ENCODE peak calls at places on chromosomes 12 and 14, in nine cellular contexts. G is esophagus muscularis mucosa, X is heart left ventricle, Z is A549, M is breast epithelium, Y is ovary, D is stomach, F is NB4, W is IMR-90. N is an unnamed sample.

GRCh38 chr12:85855305-85855704 is 18.8 kb upstream of the NTS start:
- DNase-seq in G (no peak), X (no peak), Z (no peak), M (no peak), Y (no peak), D (no peak), F (no peak), W (no peak), N (no peak)

GRCh38 chr14:51157012-51157411 is 62.1 kb upstream of the TRIM9 start:
- DNase-seq in G (no peak), X (no peak), Z (peak; percentile 30), M (no peak), Y (no peak), D (no peak), F (peak; percentile 36), W (peak; percentile 8), N (no peak)

GRCh38 chr14:64074961-64075619 is 219.1 kb downstream of the ESR2 start:
- DNase-seq in G (no peak), X (no peak), Z (peak; percentile 4), M (no peak), Y (no peak), D (no peak), F (no peak), W (peak; percentile 63), N (no peak)

GRCh38 chr12:79344855-79345840 is 345.6 kb downstream of the PAWR start:
- DNase-seq in G (no peak), X (no peak), Z (peak; percentile 86), M (no peak), Y (no peak), D (no peak), F (peak; percentile 49), W (peak; percentile 50), N (peak; percentile 12)

GRCh38 chr12:68733661-68734071 is 12.3 kb upstream of the SLC35E3 start:
- DNase-seq in G (no peak), X (no peak), Z (peak; percentile 20), M (no peak), Y (no peak), D (no peak), F (no peak), W (peak; percentile 85), N (no peak)

GRCh38 chr14:61653507-61653906 is 41.8 kb upstream of the HIF1A start:
- DNase-seq in G (peak; percentile 53), X (peak; percentile 51), Z (peak; percentile 21), M (no peak), Y (no peak), D (no peak), F (no peak), W (peak; percentile 88), N (no peak)

GRCh38 chr12:112170376-112170775 is 45.0 kb downstream of the TRAFD1 start:
- DNase-seq in G (no peak), X (no peak), Z (peak; percentile 30), M (peak; percentile 24), Y (no peak), D (no peak), F (peak; percentile 67), W (no peak), N (no peak)

GRCh38 chr14:24456980-24457379 is 14.4 kb upstream of the SDR39U1 start:
- DNase-seq in G (no peak), X (no peak), Z (no peak), M (no peak), Y (no peak), D (no peak), F (no peak), W (no peak), N (no peak)

GRCh38 chr12:109250523-109250922 is 58.6 kb downstream of the FOXN4 start:
- DNase-seq in G (no peak), X (no peak), Z (no peak), M (no peak), Y (no peak), D (no peak), F (no peak), W (peak; percentile 1), N (no peak)
- H3K4me3 ChIP-seq in G (no peak overlapping the region), X (no peak overlapping the region), Z (no peak overlapping the region), M (no peak overlapping the region), Y (no peak overlapping the region), D (no peak overlapping the region), F (no peak overlapping the region), W (no peak overlapping the region), N (no peak overlapping the region)

GRCh38 chr14:21264025-21264801 is 5.0 kb downstream of the HNRNPC start:
- DNase-seq in G (no peak), X (no peak), Z (no peak), M (no peak), Y (no peak), D (no peak), F (peak; percentile 60), W (peak; percentile 91), N (no peak)

GRCh38 chr14:21269252-21270046 is at the start of gene HNRNPC:
- DNase-seq in G (peak; percentile 100), X (peak; percentile 100), Z (peak; percentile 100), M (peak; percentile 100), Y (peak; percentile 100), D (peak; percentile 100), F (peak; percentile 99), W (peak; percentile 100), N (peak; percentile 100)

GRCh38 chr14:21268612-21269251 is 510 bp downstream of the HNRNPC start:
- DNase-seq in G (no peak), X (peak; percentile 23), Z (peak; percentile 78), M (no peak), Y (no peak), D (peak; percentile 30), F (peak; percentile 76), W (peak; percentile 65), N (peak; percentile 54)

GRCh38 chr14:21267886-21268611 is 1.2 kb downstream of the HNRNPC start:
- DNase-seq in G (no peak), X (no peak), Z (no peak), M (no peak), Y (no peak), D (no peak), F (no peak), W (peak; percentile 49), N (no peak)

GRCh38 chr14:21267431-21267845 is 1.8 kb downstream of the HNRNPC start:
- DNase-seq in G (no peak), X (no peak), Z (no peak), M (no peak), Y (no peak), D (no peak), F (peak; percentile 40), W (no peak), N (no peak)
- TF ChIP-seq POLR2A in G (no peak), X (no peak), Z (no peak), M (no peak), Y (no peak), D (no peak), F (no peak), W (no peak), N (no peak)

GRCh38 chr14:93788307-93788556 is at the start of gene PRIMA1:
- DNase-seq in G (no peak), X (no peak), Z (no peak), M (no peak), Y (no peak), D (no peak), F (no peak), W (no peak), N (no peak)

GRCh38 chr14:93789366-93790130 is 1.3 kb upstream of the PRIMA1 start:
- DNase-seq in G (no peak), X (no peak), Z (no peak), M (no peak), Y (no peak), D (no peak), F (peak; percentile 7), W (no peak), N (no peak)

GRCh38 chr14:93787465-93788306 is 599 bp downstream of the PRIMA1 start:
- DNase-seq in G (no peak), X (no peak), Z (no peak), M (no peak), Y (no peak), D (no peak), F (no peak), W (no peak), N (no peak)

GRCh38 chr14:93790966-93791365 is 2.7 kb upstream of the PRIMA1 start:
- DNase-seq in G (no peak), X (no peak), Z (no peak), M (no peak), Y (no peak), D (no peak), F (no peak), W (no peak), N (no peak)

DNA sequence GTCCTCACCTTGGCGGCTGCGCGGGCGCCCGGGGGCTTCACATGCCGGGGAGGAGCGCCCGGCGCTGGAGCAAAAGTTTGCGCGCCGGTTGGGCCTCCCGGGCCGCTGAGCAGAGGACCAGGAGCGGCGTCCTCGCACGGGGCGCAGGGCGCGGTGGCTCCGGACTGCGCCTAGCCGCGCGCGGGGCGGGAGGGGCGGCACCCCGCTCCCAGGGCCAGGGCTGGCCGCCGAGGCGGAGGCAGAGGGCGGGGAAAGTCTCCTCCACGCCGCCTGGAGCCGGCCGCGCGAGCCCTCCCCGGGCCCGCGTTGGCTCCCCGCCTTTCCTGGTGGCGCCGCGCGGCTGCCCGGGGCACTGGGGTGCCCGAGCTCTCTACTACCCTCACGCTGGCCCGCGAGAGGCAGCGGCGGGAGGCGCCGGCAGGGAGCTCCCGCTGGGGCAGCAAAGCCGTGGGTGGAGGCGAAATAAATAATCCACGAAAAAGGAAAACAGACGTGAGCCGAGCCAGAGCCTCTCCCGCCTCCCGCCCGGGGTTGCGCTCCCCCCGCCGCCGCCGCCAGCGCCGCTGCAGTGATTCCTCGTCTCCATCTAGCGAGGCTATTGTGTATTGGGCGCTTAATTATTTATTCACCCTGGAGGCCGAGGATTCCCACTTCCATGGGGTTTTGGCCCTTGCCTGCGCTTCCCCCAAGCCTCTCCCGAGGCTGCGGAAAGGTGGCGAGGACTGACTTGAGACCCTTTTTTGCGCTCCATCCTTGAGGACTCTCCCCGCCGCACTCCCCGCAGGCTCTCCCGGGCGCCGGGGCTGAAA is 476 bp upstream of the PRIMA1 start:
- DNase-seq in G (no peak), X (peak; percentile 38), Z (peak; percentile 41), M (no peak), Y (peak; percentile 68), D (peak; percentile 58), F (no peak), W (no peak), N (peak; percentile 40)
- H3K4me3 ChIP-seq in G (peak overlapping the region; percentile 68), X (peak overlapping the region; percentile 46), Z (peak overlapping the region; percentile 61), M (peak overlapping the region; percentile 80), Y (peak overlapping the region; percentile 63), D (peak overlapping the region; percentile 69), F (no peak overlapping the region), W (no peak overlapping the region), N (peak overlapping the region; percentile 51)

GRCh38 chr12:92506891-92507290 is 195.9 kb upstream of the PLEKHG7 start:
- DNase-seq in G (no peak), X (no peak), Z (no peak), M (no peak), Y (no peak), D (no peak), F (no peak), W (no peak), N (no peak)

GRCh38 chr12:92506460-92506859 is 196.3 kb upstream of the PLEKHG7 start:
- DNase-seq in G (no peak), X (no peak), Z (no peak), M (no peak), Y (no peak), D (no peak), F (no peak), W (no peak), N (no peak)

GRCh38 chr12:92503029-92503931 is 199.5 kb upstream of the PLEKHG7 start:
- DNase-seq in G (no peak), X (no peak), Z (no peak), M (no peak), Y (no peak), D (no peak), F (no peak), W (no peak), N (no peak)

GRCh38 chr12:92503977-92504966 is 198.5 kb upstream of the PLEKHG7 start:
- DNase-seq in G (no peak), X (no peak), Z (no peak), M (no peak), Y (no peak), D (peak; percentile 69), F (no peak), W (no peak), N (no peak)

GRCh38 chr12:92505373-92506340 is 197.1 kb upstream of the PLEKHG7 start:
- DNase-seq in G (no peak), X (peak; percentile 70), Z (no peak), M (no peak), Y (peak; percentile 92), D (peak; percentile 60), F (peak; percentile 79), W (peak; percentile 50), N (no peak)
- TF ChIP-seq POLR2A in G (no peak), X (no peak), Z (no peak), M (no peak), Y (no peak), D (no peak), F (no peak), W (no peak), N (no peak)

N was measured in prostate gland.